ENCODE peak calls at places on chromosomes 6 and 20, in seven cellular contexts. P, D, B, L, Q, Y and M are unnamed samples.

GRCh38 chr6:32944265-32944664 is 3.4 kb upstream of the HLA-DMB start:
- DNase-seq in P (no peak), D (peak), B (no peak), L (peak), Q (no peak), Y (peak), M (no peak)

GRCh38 chr6:32118782-32119628 is 9.0 kb downstream of the ATF6B start:
- DNase-seq in P (peak), D (peak), B (peak), L (peak), Q (peak), Y (peak), M (peak)

GRCh38 chr20:57438552-57438951 is 47.4 kb downstream of the RBM38 start:
- DNase-seq in P (no peak), D (no peak), B (no peak), L (no peak), Q (no peak), Y (no peak), M (no peak)

GRCh38 chr20:41078329-41078728 is 49.7 kb downstream of the TOP1 start:
- DNase-seq in P (peak), D (no peak), B (no peak), L (no peak), Q (no peak), Y (no peak), M (no peak)

GRCh38 chr6:113825776-113826175 is 31.4 kb upstream of the MARCKS start:
- DNase-seq in P (peak), D (peak), B (no peak), L (peak), Q (peak), Y (no peak), M (peak)

GRCh38 chr6:158002249-158002950 is 20.7 kb downstream of the SYNJ2 start:
- DNase-seq in P (no peak), D (no peak), B (peak), L (peak), Q (no peak), Y (no peak), M (no peak)

GRCh38 chr20:33239418-33239817 is 3.6 kb downstream of the BPIFA1 start:
- DNase-seq in P (no peak), D (no peak), B (no peak), L (no peak), Q (no peak), Y (no peak), M (no peak)

GRCh38 chr6:83536034-83536646 is 23.8 kb downstream of the PRSS35 start:
- DNase-seq in P (peak), D (peak), B (no peak), L (peak), Q (peak), Y (peak), M (no peak)

GRCh38 chr20:63746766-63747315 is 7.3 kb downstream of the SLC2A4RG start:
- DNase-seq in P (no peak), D (no peak), B (no peak), L (no peak), Q (no peak), Y (no peak), M (no peak)

GRCh38 chr20:11094711-11095110 is 420.9 kb upstream of the JAG1 start:
- DNase-seq in P (no peak), D (no peak), B (no peak), L (no peak), Q (no peak), Y (no peak), M (no peak)

GRCh38 chr6:67630146-67630545 is 1004.9 kb upstream of the ADGRB3 start:
- DNase-seq in P (peak), D (no peak), B (no peak), L (no peak), Q (no peak), Y (no peak), M (no peak)

GRCh38 chr20:46150982-46151381 is 32.9 kb downstream of the CD40 start:
- DNase-seq in P (no peak), D (no peak), B (no peak), L (no peak), Q (no peak), Y (no peak), M (peak)

GRCh38 chr6:160837146-160837545 is 135.1 kb downstream of the PLG start:
- DNase-seq in P (no peak), D (no peak), B (no peak), L (no peak), Q (no peak), Y (no peak), M (no peak)

GRCh38 chr20:32786059-32786760 is 24.0 kb downstream of the DNMT3B start:
- DNase-seq in P (no peak), D (no peak), B (no peak), L (no peak), Q (no peak), Y (no peak), M (no peak)

GRCh38 chr6:83117802-83118201 is 50.3 kb downstream of the DOP1A start:
- DNase-seq in P (peak), D (no peak), B (no peak), L (no peak), Q (no peak), Y (no peak), M (no peak)

DNA sequence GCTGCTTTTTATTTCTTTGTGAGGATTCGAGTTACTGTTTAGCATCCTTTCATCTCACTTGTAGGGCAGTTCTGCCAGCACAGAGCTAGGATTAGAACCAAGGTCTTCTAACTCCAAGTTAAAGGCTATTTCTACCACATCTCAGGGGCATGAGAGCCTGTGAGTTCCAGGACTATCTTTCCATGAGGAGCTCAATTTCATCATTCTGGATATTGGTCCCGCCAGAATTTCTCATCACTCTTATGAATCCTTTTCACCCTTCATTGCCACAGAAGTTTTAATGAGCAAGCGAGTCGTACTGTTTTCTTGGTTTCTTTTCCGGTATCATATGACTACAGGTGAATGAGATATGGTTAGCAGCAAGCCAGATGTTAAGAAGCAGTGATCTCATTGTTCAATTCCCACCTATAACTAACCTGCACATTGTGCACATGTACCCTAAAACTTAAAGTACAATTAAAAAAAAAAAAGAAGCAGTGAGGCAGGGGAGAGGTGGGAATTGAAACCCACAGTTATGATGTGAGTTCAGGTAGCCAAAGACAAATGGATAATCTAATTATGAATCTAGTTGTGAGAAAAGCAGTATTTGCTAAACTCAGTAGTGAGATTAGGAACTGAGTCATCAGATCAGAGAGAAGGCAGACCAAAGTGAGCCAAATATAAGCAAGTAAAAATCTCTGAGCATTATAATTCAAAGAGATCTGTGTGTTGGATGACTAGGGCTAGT is 78.0 kb upstream of the ELOVL5 start:
- DNase-seq in P (no peak), D (no peak), B (no peak), L (no peak), Q (no peak), Y (no peak), M (no peak)
- H3K27ac ChIP-seq in P (no peak), D (no peak), B (no peak), L (no peak), Q (no peak), Y (no peak), M (no peak)

GRCh38 chr20:38134427-38135281 is 30.4 kb downstream of the TGM2 start:
- DNase-seq in P (peak), D (no peak), B (no peak), L (no peak), Q (no peak), Y (no peak), M (no peak)
- H3K27ac ChIP-seq in P (peak), D (peak), B (no peak), L (no peak), Q (peak), Y (no peak), M (no peak)

DNA sequence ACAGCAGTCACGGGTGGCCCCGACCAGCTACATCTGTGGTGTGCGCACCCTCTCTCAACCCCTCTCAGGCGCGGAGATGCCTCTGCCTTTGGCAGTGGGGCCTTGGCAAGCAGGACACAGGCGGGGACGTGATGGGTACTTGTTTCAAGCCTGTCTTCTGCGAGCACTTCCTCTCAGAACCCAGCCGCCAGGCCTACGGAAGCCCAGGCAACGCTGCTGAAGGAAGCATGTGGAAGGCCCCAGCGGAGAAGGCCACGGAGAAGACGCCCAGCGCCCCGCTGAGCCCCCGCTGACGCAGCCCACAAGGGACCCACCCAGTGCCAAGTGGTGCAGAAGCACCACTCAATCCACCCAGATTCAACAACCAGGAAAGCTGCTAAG is 13.0 kb downstream of the SERPINB6 start:
- DNase-seq in P (no peak), D (peak), B (no peak), L (no peak), Q (peak), Y (no peak), M (peak)
- H3K27ac ChIP-seq in P (no peak), D (peak), B (no peak), L (peak), Q (no peak), Y (no peak), M (peak)

DNA sequence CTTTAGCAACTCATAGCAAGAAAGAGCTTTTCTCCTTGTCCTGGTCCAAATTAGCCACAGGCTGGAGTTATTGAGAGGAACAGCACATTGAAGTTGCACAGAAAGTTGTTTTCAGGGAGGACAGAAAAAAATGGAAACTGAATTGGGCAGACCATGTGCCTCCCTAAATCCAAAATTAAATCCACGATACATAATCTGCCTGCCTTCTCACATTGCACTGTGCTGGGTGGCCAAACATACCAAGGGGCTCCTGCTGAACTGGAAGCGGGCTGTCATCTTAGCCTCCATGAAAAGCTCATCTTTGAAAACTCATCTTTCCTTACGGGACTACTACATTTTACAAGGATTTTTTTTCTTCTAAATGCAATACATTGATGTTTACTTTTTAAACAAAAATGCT is 59.9 kb downstream of the TNFAIP3 start:
- DNase-seq in P (no peak), D (no peak), B (no peak), L (no peak), Q (no peak), Y (no peak), M (no peak)
- H3K27ac ChIP-seq in P (no peak), D (no peak), B (no peak), L (no peak), Q (no peak), Y (peak), M (no peak)

DNA sequence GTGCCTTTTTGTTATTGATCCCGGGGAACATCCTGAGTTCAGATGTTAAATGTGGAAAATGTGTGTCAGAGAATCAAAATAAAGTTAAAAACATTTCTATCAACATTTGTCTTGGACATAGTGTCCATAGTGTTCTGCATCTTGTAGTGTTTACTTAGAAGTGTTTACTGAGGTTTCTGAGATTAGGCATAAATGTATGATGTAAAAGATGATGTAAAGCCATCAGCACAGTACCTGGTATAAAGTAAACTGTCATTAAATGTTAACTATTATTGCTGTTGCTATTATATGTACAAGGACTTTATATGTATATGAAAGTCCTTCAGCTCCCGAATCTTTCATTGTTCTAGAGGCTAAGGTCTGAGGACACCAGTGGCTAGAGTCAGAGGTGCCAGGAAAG is 28.2 kb upstream of the VEGFA start:
- DNase-seq in P (no peak), D (no peak), B (no peak), L (no peak), Q (no peak), Y (no peak), M (no peak)
- H3K27ac ChIP-seq in P (no peak), D (no peak), B (no peak), L (no peak), Q (no peak), Y (no peak), M (no peak)

DNA sequence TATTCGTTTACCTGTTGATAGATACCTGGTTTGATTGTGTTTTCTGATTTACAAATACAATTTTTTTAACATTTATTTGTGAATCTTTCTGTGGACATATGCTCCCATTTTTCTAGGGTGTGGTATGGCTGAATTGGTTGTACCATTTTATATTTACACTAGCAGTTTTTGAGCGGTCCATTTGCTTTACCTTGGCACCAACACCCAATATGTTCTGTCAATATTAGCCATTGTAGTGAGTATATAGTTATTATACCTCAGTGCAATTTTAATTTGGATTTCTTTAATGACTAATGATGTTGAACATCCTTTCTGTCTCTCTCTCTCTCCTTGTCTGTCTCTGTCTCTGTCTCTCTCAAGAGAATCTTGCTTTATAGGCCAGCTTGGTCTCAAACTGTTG is 278.5 kb downstream of the CDKAL1 start:
- DNase-seq in P (no peak), D (no peak), B (no peak), L (no peak), Q (no peak), Y (no peak), M (no peak)
- H3K27ac ChIP-seq in P (no peak), D (no peak), B (no peak), L (no peak), Q (no peak), Y (no peak), M (no peak)